ENCODE peak calls at places on chromosome 6, in four cellular contexts. U is transverse colon, O is spleen, J is H1. B is an unnamed sample.

GRCh38 chr6:53361549-53362031 is 12.8 kb upstream of the ELOVL5 start:
- DNase-seq in J (no peak), U (no peak), O (no peak), B (no peak)

GRCh38 chr6:82364087-82365010 is 732 bp downstream of the TPBG start:
- DNase-seq in J (peak; percentile 83), U (peak; percentile 46), O (peak; percentile 76), B (no peak)

GRCh38 chr6:2351807-2352431 is 106.5 kb upstream of the GMDS start:
- DNase-seq in J (no peak), O (no peak), U (no peak), B (no peak)

GRCh38 chr6:7219310-7219709 is 93.7 kb downstream of the SSR1 start:
- DNase-seq in J (no peak), O (no peak), U (peak; percentile 47), B (no peak)

GRCh38 chr6:169289671-169290408 is 36.2 kb upstream of the THBS2 start:
- DNase-seq in O (no peak), J (no peak), U (no peak), B (no peak)

GRCh38 chr6:18308070-18308735 is 43.9 kb upstream of the DEK start:
- DNase-seq in U (no peak), J (no peak), O (no peak), B (no peak)

GRCh38 chr6:44217332-44218143 is 812 bp downstream of the MYMX start:
- DNase-seq in U (peak; percentile 42), O (no peak), J (peak; percentile 71), B (no peak)

GRCh38 chr6:55782275-55782674 is 93.1 kb downstream of the BMP5 start:
- DNase-seq in O (no peak), U (no peak), J (no peak), B (no peak)

GRCh38 chr6:126072834-126073233 is 86.5 kb downstream of the TRMT11 start:
- DNase-seq in U (no peak), J (no peak), O (no peak), B (no peak)

GRCh38 chr6:5333653-5334052 is 72.3 kb downstream of the FARS2 start:
- DNase-seq in U (no peak), J (no peak), O (no peak), B (no peak)

GRCh38 chr6:1368940-1369339 is 20.4 kb upstream of the FOXF2 start:
- DNase-seq in J (no peak), O (no peak), U (no peak), B (peak; percentile 52)

GRCh38 chr6:133757330-133757729 is 131.6 kb upstream of the TCF21 start:
- DNase-seq in J (no peak), O (no peak), U (no peak), B (no peak)

GRCh38 chr6:112470950-112471349 is 123.8 kb downstream of the RFPL4B start:
- DNase-seq in U (no peak), J (no peak), O (no peak), B (no peak)

GRCh38 chr6:7880718-7881107 is 29.9 kb downstream of the TXNDC5 start:
- DNase-seq in J (no peak), U (no peak), O (no peak), B (no peak)

GRCh38 chr6:82057846-82058554 is 189.5 kb downstream of the IBTK start:
- DNase-seq in U (no peak), J (no peak), O (no peak), B (no peak)

GRCh38 chr6:83808926-83809325 is 44.2 kb upstream of the RIPPLY2 start:
- DNase-seq in U (no peak), J (no peak), O (no peak), B (no peak)

GRCh38 chr6:152218887-152219286 is 411.4 kb downstream of the ESR1 start:
- DNase-seq in O (no peak), U (no peak), J (no peak), B (no peak)

GRCh38 chr6:134352786-134353480 is 35.0 kb upstream of the SGK1 start:
- DNase-seq in O (no peak), U (no peak), J (no peak), B (no peak)

GRCh38 chr6:170068496-170068895 is 222.4 kb downstream of the DLL1 start:
- DNase-seq in U (peak; percentile 3), J (no peak), O (peak; percentile 51), B (no peak)

GRCh38 chr6:135647521-135647920 is 150.0 kb upstream of the AHI1 start:
- DNase-seq in J (no peak), O (no peak), U (no peak), B (no peak)

GRCh38 chr6:44649365-44650025 is 262.0 kb downstream of the CDC5L start:
- DNase-seq in J (no peak), U (no peak), O (no peak), B (no peak)

GRCh38 chr6:166624275-166624674 is 2.8 kb downstream of the RPS6KA2 start:
- DNase-seq in U (no peak), O (no peak), J (no peak), B (no peak)

GRCh38 chr6:83055366-83055964 is 10.2 kb downstream of the UBE3D start:
- DNase-seq in O (no peak), U (peak; percentile 27), J (peak; percentile 72), B (no peak)

GRCh38 chr6:149719531-149719930 is 1.6 kb upstream of the LATS1 start:
- DNase-seq in J (no peak), O (no peak), U (no peak), B (no peak)

GRCh38 chr6:16103708-16104107 is 25.2 kb upstream of the MYLIP start:
- DNase-seq in O (no peak), J (no peak), U (no peak), B (no peak)

GRCh38 chr6:20978176-20978614 is 443.9 kb downstream of the CDKAL1 start:
- DNase-seq in O (no peak), U (no peak), J (no peak), B (no peak)

GRCh38 chr6:100121854-100122609 is 128.0 kb upstream of the MCHR2 start:
- DNase-seq in J (no peak), U (no peak), O (no peak), B (no peak)

GRCh38 chr6:51792273-51793030 is 295.0 kb downstream of the PKHD1 start:
- DNase-seq in U (no peak), O (no peak), J (no peak), B (no peak)

GRCh38 chr6:11424395-11425050 is 113.0 kb upstream of the TMEM170B start:
- DNase-seq in J (no peak), U (no peak), O (no peak), B (no peak)

GRCh38 chr6:157144861-157145260 is 178.5 kb downstream of the TMEM242 start:
- DNase-seq in J (no peak), O (no peak), U (no peak), B (no peak)
- TF ChIP-seq POLR2A in J (no peak), O (no peak), U (no peak), B (no peak)

DNA sequence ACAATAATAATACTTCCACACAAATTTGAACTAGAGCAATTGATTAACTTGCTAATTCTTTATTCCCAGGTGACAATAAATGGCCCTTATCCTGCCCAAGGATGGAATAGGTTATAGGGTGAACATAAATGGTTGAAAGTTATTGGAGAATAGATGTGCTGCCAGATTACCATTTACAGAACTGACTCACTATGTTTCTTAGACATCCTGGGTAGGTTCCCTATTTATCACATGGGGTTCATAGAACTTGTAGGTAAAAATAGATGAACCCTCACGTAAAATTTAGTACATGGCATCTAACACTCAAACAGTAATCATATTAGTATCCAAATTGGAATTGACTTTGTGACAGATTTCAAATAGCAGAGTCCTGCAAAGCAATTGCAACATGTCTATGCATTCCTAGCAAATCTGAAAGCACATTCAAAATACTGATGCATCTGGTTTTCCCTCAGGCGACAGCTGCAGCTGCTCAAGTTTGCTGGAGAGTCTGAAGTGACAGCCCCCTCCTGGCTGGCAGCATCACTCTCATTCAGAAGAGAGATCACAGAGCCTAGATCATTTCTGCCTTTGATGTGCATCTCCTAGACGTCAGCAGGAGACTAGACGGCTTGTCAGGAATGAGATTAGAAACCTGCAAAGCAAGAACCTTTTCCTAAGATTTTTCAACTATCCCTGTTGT is 80.2 kb upstream of the RNF217 start:
- DNase-seq in O (no peak), U (no peak), J (no peak), B (no peak)
- TF ChIP-seq POLR2AphosphoS5 in O (no peak), U (no peak), J (no peak), B (no peak)

GRCh38 chr6:31528821-31529328 is at the start of gene MCCD1:
- DNase-seq in O (no peak), U (no peak), J (peak; percentile 59), B (no peak)

GRCh38 chr6:31530659-31531058 is 1.9 kb downstream of the MCCD1 start:
- DNase-seq in O (no peak), J (no peak), U (no peak), B (no peak)

GRCh38 chr6:31528307-31528777 is 420 bp upstream of the MCCD1 start:
- DNase-seq in J (no peak), O (no peak), U (no peak), B (no peak)

GRCh38 chr6:31531162-31531561 is 2.4 kb downstream of the MCCD1 start:
- DNase-seq in U (no peak), O (no peak), J (no peak), B (no peak)

DNA sequence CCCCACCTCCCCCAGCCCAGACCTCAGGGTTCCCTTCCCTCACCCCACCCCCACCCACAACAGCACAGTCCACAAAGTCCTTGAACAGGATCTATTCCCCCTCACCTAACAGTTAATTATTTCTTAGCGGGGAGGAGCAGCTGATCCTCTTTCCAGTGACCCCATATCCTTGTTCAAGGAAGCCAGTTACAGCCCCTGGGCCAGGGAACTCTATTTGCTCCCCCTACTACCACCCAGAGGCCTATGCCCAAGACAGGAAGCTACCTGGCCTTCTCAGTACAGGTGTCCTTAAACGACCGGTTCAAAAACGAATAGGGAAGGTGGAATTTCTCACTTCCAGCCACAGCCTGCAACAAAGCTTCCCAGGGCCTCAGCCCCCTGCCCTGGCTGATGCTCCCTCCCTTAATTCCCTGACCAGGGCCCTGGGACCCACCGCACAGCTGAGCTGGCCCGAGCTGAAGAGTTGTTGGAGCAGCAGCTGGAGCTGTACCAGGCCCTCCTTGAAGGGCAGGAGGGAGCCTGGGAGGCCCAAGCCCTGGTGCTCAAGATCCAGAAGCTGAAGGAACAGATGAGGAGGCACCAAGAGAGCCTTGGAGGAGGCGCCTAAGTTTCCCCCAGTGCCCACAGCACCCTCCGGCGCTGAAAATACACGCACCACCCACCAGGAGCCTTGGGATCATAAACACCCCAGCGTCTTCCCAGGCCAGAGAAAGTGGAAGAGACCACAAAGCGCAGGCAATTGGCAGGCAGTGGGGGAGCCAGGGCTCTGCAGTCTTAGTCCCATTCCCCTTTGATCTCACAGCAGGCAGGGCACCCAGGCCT is 778 bp downstream of the MCCD1 start:
- DNase-seq in J (no peak), O (no peak), U (no peak), B (no peak)
- TF ChIP-seq POLR2A in J (peak; percentile 22), O (no peak), U (no peak), B (no peak)

DNA sequence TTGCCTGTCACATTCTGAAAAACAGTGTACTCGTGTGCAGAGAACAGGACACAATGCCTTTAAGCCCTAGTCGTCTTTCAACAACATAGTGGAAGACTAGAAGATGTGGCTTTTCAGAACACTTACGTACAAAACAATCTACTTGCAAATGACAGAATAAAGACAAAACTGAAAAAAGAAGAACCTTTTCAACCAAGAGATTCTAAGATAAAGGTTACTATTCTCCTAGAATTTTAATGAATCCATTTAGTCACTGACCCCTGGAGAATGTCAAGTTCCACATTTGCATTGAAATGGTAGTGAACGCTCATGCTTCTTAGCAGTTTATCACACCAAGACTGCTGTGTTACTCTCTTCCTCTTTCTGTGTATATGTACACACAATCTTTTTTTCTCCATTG is 220.7 kb upstream of the NRSN1 start:
- DNase-seq in J (no peak), U (no peak), O (no peak), B (no peak)
- TF ChIP-seq POLR2AphosphoS5 in J (no peak), U (no peak), O (no peak), B (no peak)